ENCODE peak calls at places on chromosomes 5 and 9, in eight cellular contexts. I is dermis blood vessel endothelial cell; P is H4; L is GM23338; B is WTC11; K is stimulated activated CD4-positive, alpha-beta T cell treated with anti-CD3 and anti-CD28 coated beads, Interleukin-15, amount 100 ng/mL, for 1 hour; M is left ventricle myocardium superior; G is heart right ventricle. F is an unnamed sample.

GRCh38 chr9:136954270-136955083 is 2.4 kb downstream of the LCN12 start:
- DNase-seq in I (no peak), P (no peak), L (no peak), B (no peak), K (no peak), M (peak), G (no peak), F (no peak)

GRCh38 chr5:139523635-139524445 is 37.3 kb upstream of the UBE2D2 start:
- DNase-seq in I (no peak), P (no peak), L (peak), B (peak), K (no peak), M (no peak), G (no peak), F (no peak)

GRCh38 chr5:88842784-88843183 is 40.2 kb downstream of the MEF2C start:
- DNase-seq in I (no peak), P (no peak), L (no peak), B (no peak), K (no peak), M (no peak), G (no peak), F (no peak)

GRCh38 chr5:119795768-119796167 is 166.4 kb downstream of the FAM170A start:
- DNase-seq in I (no peak), P (peak), L (no peak), B (no peak), K (no peak), M (no peak), G (no peak), F (no peak)

GRCh38 chr9:124854822-124855221 is 1.6 kb downstream of the WDR38 start:
- DNase-seq in I (no peak), P (no peak), L (no peak), B (no peak), K (no peak), M (no peak), G (no peak), F (no peak)

GRCh38 chr5:88683506-88684135 is 199.4 kb downstream of the MEF2C start:
- DNase-seq in I (no peak), P (peak), L (peak), B (peak), K (no peak), M (no peak), G (no peak), F (peak)

GRCh38 chr9:14511452-14511851 is 181.8 kb downstream of the ZDHHC21 start:
- DNase-seq in I (no peak), P (no peak), L (no peak), B (no peak), K (no peak), M (no peak), G (no peak), F (no peak)

GRCh38 chr9:20744046-20744630 is 60.1 kb downstream of the FOCAD start:
- DNase-seq in I (no peak), P (no peak), L (no peak), B (no peak), K (no peak), M (no peak), G (no peak), F (no peak)

GRCh38 chr9:83526901-83527300 is 11.3 kb downstream of the FRMD3 start:
- DNase-seq in I (no peak), P (no peak), L (no peak), B (no peak), K (no peak), M (no peak), G (no peak), F (no peak)

GRCh38 chr5:55601209-55601618 is 66.5 kb upstream of the PLPP1 start:
- DNase-seq in I (peak), P (peak), L (no peak), B (no peak), K (no peak), M (peak), G (peak), F (peak)

GRCh38 chr9:82882744-82883143 is 180.2 kb downstream of the RASEF start:
- DNase-seq in I (peak), P (no peak), L (peak), B (no peak), K (no peak), M (no peak), G (no peak), F (no peak)

GRCh38 chr5:165775094-165775493 is 2269.7 kb downstream of the MAT2B start:
- DNase-seq in I (no peak), P (no peak), L (no peak), B (no peak), K (no peak), M (no peak), G (no peak), F (no peak)

GRCh38 chr9:132126837-132127236 is 35.0 kb upstream of the NTNG2 start:
- DNase-seq in I (no peak), P (no peak), L (no peak), B (no peak), K (no peak), M (no peak), G (no peak), F (no peak)

GRCh38 chr5:151688406-151688805 is 1.7 kb upstream of the SPARC start:
- DNase-seq in I (no peak), P (no peak), L (no peak), B (no peak), K (no peak), M (no peak), G (no peak), F (no peak)

GRCh38 chr9:98860871-98861293 is 53.4 kb downstream of the GALNT12 start:
- DNase-seq in I (peak), P (peak), L (peak), B (no peak), K (no peak), M (peak), G (peak), F (no peak)